ENCODE peak calls at places on chromosome 15, in ten cellular contexts. L, O, R, V, I, B, T, W, N and J are unnamed samples.

GRCh38 chr15:101012326-101013040 is 93.3 kb downstream of the LRRK1 start:
- DNase-seq in L (no peak), O (no peak), R (peak; percentile 49), V (no peak), I (no peak), B (peak; percentile 3), T (no peak), W (no peak), N (no peak), J (no peak)

GRCh38 chr15:41714291-41714690 is 54.1 kb downstream of the MGA start:
- DNase-seq in L (no peak), O (no peak), R (no peak), V (no peak), I (no peak), B (no peak), T (no peak), W (no peak), N (no peak), J (no peak)

GRCh38 chr15:51576911-51577500 is 45.6 kb downstream of the DMXL2 start:
- DNase-seq in L (no peak), O (no peak), R (no peak), V (no peak), I (no peak), B (no peak), T (no peak), W (no peak), N (no peak), J (no peak)

GRCh38 chr15:39400002-39400401 is 180.9 kb upstream of the THBS1 start:
- DNase-seq in L (no peak), O (no peak), R (no peak), V (no peak), I (no peak), B (no peak), T (no peak), W (no peak), N (no peak), J (no peak)

GRCh38 chr15:72851586-72851985 is 68.0 kb upstream of the ADPGK start:
- DNase-seq in L (no peak), O (no peak), R (peak; percentile 3), V (no peak), I (no peak), B (no peak), T (no peak), W (no peak), N (no peak), J (no peak)

GRCh38 chr15:32869814-32870213 is 152.0 kb downstream of the GREM1 start:
- DNase-seq in L (no peak), O (no peak), R (no peak), V (no peak), I (no peak), B (no peak), T (no peak), W (no peak), N (no peak), J (no peak)

GRCh38 chr15:85408270-85408746 is 27.9 kb downstream of the AKAP13 start:
- DNase-seq in L (no peak), O (peak; percentile 54), R (no peak), V (no peak), I (no peak), B (no peak), T (no peak), W (no peak), N (no peak), J (peak; percentile 47)

GRCh38 chr15:54559405-54560064 is 581.3 kb downstream of the UNC13C start:
- DNase-seq in L (peak; percentile 40), O (no peak), R (no peak), V (peak; percentile 15), I (no peak), B (peak; percentile 31), T (no peak), W (no peak), N (no peak), J (no peak)

GRCh38 chr15:80072285-80072684 is 12.8 kb downstream of the ZFAND6 start:
- DNase-seq in L (peak; percentile 76), O (no peak), R (no peak), V (no peak), I (no peak), B (peak; percentile 51), T (no peak), W (no peak), N (no peak), J (peak; percentile 21)

GRCh38 chr15:87609474-87609873 is 647.1 kb downstream of the NTRK3 start:
- DNase-seq in L (no peak), O (no peak), R (no peak), V (no peak), I (peak; percentile 30), B (peak; percentile 11), T (no peak), W (no peak), N (peak; percentile 93), J (no peak)

GRCh38 chr15:40463886-40464545 is 6.8 kb upstream of the CHST14 start:
- DNase-seq in L (no peak), O (no peak), R (no peak), V (no peak), I (no peak), B (no peak), T (no peak), W (no peak), N (no peak), J (no peak)

GRCh38 chr15:78327442-78327841 is 12.7 kb upstream of the CRABP1 start:
- DNase-seq in L (no peak), O (no peak), R (no peak), V (no peak), I (no peak), B (no peak), T (no peak), W (no peak), N (no peak), J (no peak)